ENCODE peak calls at places on chromosomes 13 and 19, in eight cellular contexts. B is GM23338, U is HepG2, L is GM12878, Q is K562, P is H1, O is SK-N-MC, G is endothelial cell of umbilical vein. D is an unnamed sample.

GRCh38 chr13:113595131-113595530 is 10.6 kb downstream of the TFDP1 start:
- DNase-seq in L (no peak), Q (no peak), U (no peak), G (no peak), O (no peak), B (no peak), P (no peak), D (no peak)

GRCh38 chr13:99811067-99811715 is 160.4 kb downstream of the ZIC5 start:
- DNase-seq in B (no peak), U (no peak), L (no peak), G (no peak), Q (no peak), O (no peak), P (no peak), D (no peak)

GRCh38 chr13:37225414-37226047 is 120.1 kb upstream of the CSNK1A1L start:
- DNase-seq in Q (no peak), P (no peak), U (no peak), L (no peak), B (no peak), G (no peak), O (no peak), D (no peak)

GRCh38 chr13:77437267-77437666 is 98.2 kb upstream of the SCEL start:
- DNase-seq in O (no peak), L (no peak), B (no peak), G (no peak), Q (no peak), U (peak; percentile 5), P (no peak), D (no peak)

GRCh38 chr13:95355491-95355890 is 54.2 kb upstream of the ABCC4 start:
- DNase-seq in O (no peak), L (no peak), Q (no peak), U (no peak), G (peak; percentile 60), P (no peak), B (no peak), D (no peak)

GRCh38 chr13:95457294-95457693 is 95.2 kb upstream of the CLDN10 start:
- DNase-seq in G (no peak), O (no peak), B (no peak), U (no peak), Q (no peak), P (no peak), L (peak; percentile 89), D (no peak)

GRCh38 chr13:97235549-97236206 is 13.5 kb downstream of the MBNL2 start:
- DNase-seq in P (no peak), B (no peak), Q (no peak), O (no peak), U (no peak), L (no peak), G (peak; percentile 64), D (no peak)

GRCh38 chr13:34344761-34345600 is 527.0 kb downstream of the RFC3 start:
- DNase-seq in G (no peak), B (no peak), L (no peak), Q (no peak), P (no peak), O (no peak), U (no peak), D (no peak)

GRCh38 chr19:28535352-28535775 is 677.6 kb downstream of the UQCRFS1 start:
- DNase-seq in O (no peak), G (no peak), P (no peak), U (no peak), L (no peak), Q (peak; percentile 38), B (no peak), D (no peak)

GRCh38 chr19:2691951-2692350 is 10.5 kb downstream of the GNG7 start:
- DNase-seq in P (no peak), Q (no peak), L (no peak), O (no peak), G (no peak), B (no peak), U (no peak), D (no peak)

GRCh38 chr13:73215807-73216206 is 157.0 kb downstream of the KLF5 start:
- DNase-seq in L (no peak), U (no peak), G (no peak), O (no peak), B (no peak), Q (no peak), P (no peak), D (no peak)

GRCh38 chr13:79097201-79097600 is 308.9 kb downstream of the RBM26 start:
- DNase-seq in B (no peak), G (no peak), P (no peak), L (no peak), U (no peak), Q (no peak), O (no peak), D (no peak)
- TF ChIP-seq POLR2AphosphoS5 in B (no peak), G (no peak), P (no peak), L (no peak), U (no peak), Q (no peak), O (no peak), D (no peak)

GRCh38 chr13:63287926-63288325 is 1872.3 kb upstream of the PCDH20 start:
- DNase-seq in O (no peak), Q (no peak), G (no peak), L (no peak), P (no peak), B (no peak), U (no peak), D (no peak)
- TF ChIP-seq EZH2 in O (no peak), Q (no peak), G (no peak), L (no peak), P (no peak), B (no peak), U (no peak), D (no peak)

GRCh38 chr13:45728759-45729158 is 26.6 kb downstream of the CBY2 start:
- DNase-seq in L (no peak), Q (peak; percentile 20), B (peak; percentile 89), P (peak; percentile 36), U (peak; percentile 57), O (no peak), G (no peak), D (peak; percentile 45)
- TF ChIP-seq POLR2AphosphoS5 in L (no peak), Q (no peak), B (no peak), P (no peak), U (no peak), O (no peak), G (no peak), D (no peak)

GRCh38 chr13:75073791-75074190 is 408.2 kb downstream of the TBC1D4 start:
- DNase-seq in U (no peak), G (no peak), B (no peak), Q (no peak), O (no peak), L (no peak), P (no peak), D (no peak)
- TF ChIP-seq EZH2 in U (no peak), G (no peak), B (no peak), Q (no peak), O (no peak), L (no peak), P (no peak), D (no peak)

GRCh38 chr13:33279898-33280549 is 5.5 kb downstream of the STARD13 start:
- DNase-seq in O (no peak), B (no peak), U (peak; percentile 47), P (no peak), L (no peak), G (peak; percentile 76), Q (no peak), D (no peak)
- TF ChIP-seq POLR2AphosphoS5 in O (no peak), B (no peak), U (no peak), P (no peak), L (no peak), G (peak; percentile 37), Q (no peak), D (no peak)

DNA sequence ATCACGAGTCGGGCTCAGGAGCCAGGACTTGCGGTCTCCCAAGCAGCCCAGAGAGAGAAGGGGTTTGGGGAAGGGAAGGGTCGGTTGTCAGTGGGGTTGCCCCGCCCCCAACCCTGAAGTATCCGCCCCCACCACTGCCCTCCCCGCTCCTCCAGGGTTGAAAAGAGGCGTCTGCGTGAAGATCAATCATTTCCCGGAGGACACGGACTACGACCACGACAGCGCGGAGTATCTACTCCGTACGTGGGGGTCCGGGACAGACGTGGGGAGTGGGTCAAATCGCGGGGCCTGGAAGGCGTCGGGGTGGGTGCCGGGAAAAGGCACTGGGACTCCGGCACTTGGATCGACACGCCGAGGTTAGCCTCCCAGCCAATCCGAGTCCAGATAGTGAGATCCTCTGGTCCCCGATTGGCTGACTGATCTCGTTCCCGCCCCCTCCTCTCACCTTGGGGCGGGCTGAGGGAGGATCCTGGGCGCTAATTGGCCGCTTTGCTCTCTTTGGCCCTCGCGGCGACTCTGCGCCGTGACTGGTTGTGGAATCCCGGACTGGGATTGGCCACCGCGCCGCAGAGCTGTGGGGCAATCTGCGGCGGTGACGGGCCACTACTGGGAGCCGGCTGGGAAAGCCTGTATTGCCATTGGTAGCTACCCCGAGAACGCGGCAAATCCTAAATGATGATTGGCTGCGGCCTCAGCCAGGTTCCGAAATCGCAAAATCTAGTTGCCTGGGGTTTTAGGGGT is 13.3 kb upstream of the CACNG6 start:
- DNase-seq in P (peak; percentile 90), L (no peak), G (peak; percentile 94), B (peak; percentile 100), Q (peak; percentile 39), O (no peak), U (no peak), D (peak; percentile 40)
- TF ChIP-seq EZH2 in P (no peak), L (no peak), G (peak; percentile 72), B (no peak), Q (no peak), O (no peak), U (no peak), D (no peak)

D was measured in HCT116.